ENCODE peak calls at places on chromosomes 6 and 20, in four cellular contexts. A, U, K and D are unnamed samples.

GRCh38 chr6:123855493-123855892 is 51.8 kb downstream of the NKAIN2 start:
- DNase-seq in A (no peak), U (no peak), K (no peak), D (no peak)

GRCh38 chr6:108944707-108945685 is 96.8 kb downstream of the ARMC2 start:
- DNase-seq in A (no peak), U (no peak), K (no peak), D (no peak)

GRCh38 chr6:27500177-27500576 is 27.3 kb upstream of the ZNF184 start:
- DNase-seq in A (no peak), U (no peak), K (no peak), D (no peak)

GRCh38 chr6:122838060-122838780 is 49.2 kb downstream of the SMPDL3A start:
- DNase-seq in A (no peak), U (peak), K (no peak), D (no peak)

GRCh38 chr20:38450412-38450975 is 15.4 kb upstream of the SNHG17 start:
- DNase-seq in A (no peak), U (peak), K (no peak), D (no peak)

GRCh38 chr6:31473780-31474725 is 23.9 kb upstream of the MICB start:
- DNase-seq in A (no peak), U (no peak), K (no peak), D (no peak)

GRCh38 chr6:63598001-63598250 is 25.6 kb downstream of the LOC128125822 start:
- DNase-seq in A (no peak), U (no peak), K (no peak), D (no peak)

GRCh38 chr6:1613631-1614447 is 4.1 kb downstream of the FOXC1 start:
- DNase-seq in A (no peak), U (peak), K (peak), D (no peak)

GRCh38 chr6:139483082-139483481 is 108.6 kb upstream of the CITED2 start:
- DNase-seq in A (no peak), U (no peak), K (peak), D (no peak)

GRCh38 chr6:125123051-125123450 is 30.5 kb upstream of the TPD52L1 start:
- DNase-seq in A (no peak), U (no peak), K (no peak), D (no peak)

GRCh38 chr6:15948930-15949900 is 179.7 kb upstream of the MYLIP start:
- DNase-seq in A (no peak), U (peak), K (no peak), D (no peak)

GRCh38 chr6:56962451-56962850 is 7.5 kb downstream of the BEND6 start:
- DNase-seq in A (no peak), U (no peak), K (no peak), D (no peak)

GRCh38 chr20:25624500-25624939 is 706 bp upstream of the NANP start:
- DNase-seq in A (peak), U (no peak), K (no peak), D (no peak)

GRCh38 chr6:52650946-52651345 is 20.0 kb upstream of the TMEM14A start:
- DNase-seq in A (no peak), U (no peak), K (no peak), D (no peak)

GRCh38 chr6:6497976-6498375 is 90.5 kb upstream of the LY86 start:
- DNase-seq in A (no peak), U (no peak), K (no peak), D (no peak)

GRCh38 chr6:169803291-169803811 is 51.9 kb downstream of the ERMARD start:
- DNase-seq in A (peak), U (no peak), K (no peak), D (no peak)

GRCh38 chr6:168713839-168714238 is 272.9 kb downstream of the SMOC2 start:
- DNase-seq in A (no peak), U (no peak), K (no peak), D (no peak)

GRCh38 chr6:160130729-160131484 is 9.3 kb downstream of the SLC22A1 start:
- DNase-seq in A (no peak), U (no peak), K (no peak), D (no peak)

GRCh38 chr6:5401845-5402738 is 140.8 kb downstream of the FARS2 start:
- DNase-seq in A (no peak), U (no peak), K (no peak), D (no peak)

GRCh38 chr6:165876568-165876967 is 213.5 kb upstream of the PDE10A start:
- DNase-seq in A (no peak), U (no peak), K (no peak), D (no peak)

GRCh38 chr6:74000582-74000981 is 304.6 kb downstream of the CD109 start:
- DNase-seq in A (no peak), U (no peak), K (no peak), D (no peak)

GRCh38 chr6:17427617-17428016 is 34.2 kb downstream of the CAP2 start:
- DNase-seq in A (no peak), U (no peak), K (no peak), D (no peak)

GRCh38 chr6:11431455-11431937 is 106.1 kb upstream of the TMEM170B start:
- DNase-seq in A (no peak), U (no peak), K (no peak), D (no peak)

GRCh38 chr6:40586800-40587201 is 363 bp downstream of the LRFN2 start:
- DNase-seq in A (no peak), U (no peak), K (no peak), D (no peak)

GRCh38 chr20:48463096-48463710 is 364.6 kb downstream of the PREX1 start:
- DNase-seq in A (no peak), U (no peak), K (no peak), D (no peak)

GRCh38 chr6:36633915-36634314 is 39.8 kb downstream of the SRSF3 start:
- DNase-seq in A (no peak), U (no peak), K (no peak), D (no peak)

GRCh38 chr6:29723666-29724588 is 693 bp downstream of the HLA-F start:
- DNase-seq in A (peak), U (peak), K (peak), D (peak)

GRCh38 chr20:2873747-2874041 is 413 bp downstream of the PTPRA start:
- DNase-seq in A (no peak), U (peak), K (peak), D (peak)

GRCh38 chr20:25341716-25342680 is 48.6 kb downstream of the ABHD12 start:
- DNase-seq in A (no peak), U (no peak), K (no peak), D (no peak)

GRCh38 chr6:139533573-139534471 is 159.4 kb upstream of the CITED2 start:
- DNase-seq in A (no peak), U (peak), K (no peak), D (no peak)

GRCh38 chr6:37131104-37131959 is 38.6 kb upstream of the PIM1 start:
- DNase-seq in A (no peak), U (no peak), K (no peak), D (no peak)

GRCh38 chr20:25306991-25307903 is 59.4 kb downstream of the PYGB start:
- DNase-seq in A (no peak), U (no peak), K (no peak), D (no peak)

GRCh38 chr20:1324598-1325172 is 4.3 kb downstream of the SDCBP2 start:
- DNase-seq in A (no peak), U (no peak), K (no peak), D (peak)

GRCh38 chr6:146041282-146041681 is 12.4 kb downstream of the GRM1 start:
- DNase-seq in A (no peak), U (no peak), K (peak), D (no peak)

GRCh38 chr20:59438201-59438600 is 137.8 kb downstream of the EDN3 start:
- DNase-seq in A (no peak), U (no peak), K (no peak), D (no peak)

GRCh38 chr6:122886475-122886874 is 97.4 kb downstream of the SMPDL3A start:
- DNase-seq in A (no peak), U (no peak), K (no peak), D (no peak)

GRCh38 chr20:10672579-10673127 is 1.1 kb downstream of the JAG1 start:
- DNase-seq in A (no peak), U (peak), K (peak), D (no peak)